ENCODE peak calls at places on chromosomes 2 and 18, in seven cellular contexts. Z is bronchial epithelial cell, X is epithelial cell of esophagus, F is IMR-90, P is right lobe of liver, I is fibroblast of the aortic adventitia, O is left ventricle myocardium inferior. D is an unnamed sample.

GRCh38 chr2:218529990-218530389 is 38.2 kb downstream of the USP37 start:
- DNase-seq in Z (no peak), X (no peak), F (no peak), P (no peak), I (no peak), O (no peak), D (no peak)

GRCh38 chr2:14235667-14236066 is 396.9 kb upstream of the LRATD1 start:
- DNase-seq in Z (no peak), X (no peak), F (no peak), P (no peak), I (no peak), O (no peak), D (no peak)

GRCh38 chr2:241894681-241895426 is 25.3 kb downstream of the RTP5 start:
- DNase-seq in Z (no peak), X (no peak), F (no peak), P (peak), I (no peak), O (no peak), D (no peak)

GRCh38 chr18:74399225-74399887 is 57.8 kb downstream of the DIPK1C start:
- DNase-seq in Z (no peak), X (no peak), F (no peak), P (no peak), I (no peak), O (peak), D (no peak)

GRCh38 chr18:3148930-3149535 is 70.7 kb downstream of the MYOM1 start:
- DNase-seq in Z (peak), X (peak), F (peak), P (no peak), I (no peak), O (no peak), D (no peak)

GRCh38 chr2:216348909-216349308 is 23.4 kb downstream of the MARCHF4 start:
- DNase-seq in Z (peak), X (peak), F (peak), P (no peak), I (peak), O (no peak), D (no peak)

GRCh38 chr2:47025969-47026610 is 110.5 kb upstream of the MCFD2 start:
- DNase-seq in Z (no peak), X (no peak), F (no peak), P (no peak), I (no peak), O (no peak), D (no peak)

GRCh38 chr2:105258835-105259350 is 17.4 kb downstream of the GPR45 start:
- DNase-seq in Z (no peak), X (no peak), F (no peak), P (no peak), I (no peak), O (no peak), D (no peak)

GRCh38 chr2:43605079-43605655 is 9.3 kb upstream of the THADA start:
- DNase-seq in Z (peak), X (peak), F (peak), P (no peak), I (peak), O (no peak), D (no peak)

GRCh38 chr2:222604749-222605515 is 51.0 kb downstream of the FARSB start:
- DNase-seq in Z (no peak), X (no peak), F (no peak), P (no peak), I (no peak), O (no peak), D (no peak)

GRCh38 chr2:37993135-37993534 is 68.0 kb downstream of the RMDN2 start:
- DNase-seq in Z (peak), X (peak), F (peak), P (no peak), I (peak), O (no peak), D (no peak)

GRCh38 chr18:24627644-24628315 is 167.3 kb downstream of the HRH4 start:
- DNase-seq in Z (peak), X (peak), F (peak), P (no peak), I (no peak), O (no peak), D (no peak)

GRCh38 chr18:42155024-42155423 is 200.0 kb downstream of the PIK3C3 start:
- DNase-seq in Z (no peak), X (no peak), F (no peak), P (no peak), I (no peak), O (no peak), D (no peak)

GRCh38 chr2:124542932-124543640 is 518.0 kb downstream of the CNTNAP5 start:
- DNase-seq in Z (no peak), X (no peak), F (no peak), P (no peak), I (no peak), O (peak), D (no peak)

GRCh38 chr2:1437537-1437936 is 24.3 kb downstream of the TPO start:
- DNase-seq in Z (no peak), X (no peak), F (no peak), P (no peak), I (no peak), O (no peak), D (no peak)

GRCh38 chr2:10785260-10785659 is 27.3 kb downstream of the PDIA6 start:
- DNase-seq in Z (no peak), X (no peak), F (no peak), P (no peak), I (no peak), O (no peak), D (no peak)

GRCh38 chr18:21141678-21142422 is 30.2 kb upstream of the ROCK1 start:
- DNase-seq in Z (no peak), X (no peak), F (peak), P (no peak), I (peak), O (no peak), D (no peak)

GRCh38 chr2:76427447-76427846 is 716.7 kb upstream of the GCFC2 start:
- DNase-seq in Z (no peak), X (no peak), F (no peak), P (no peak), I (no peak), O (no peak), D (no peak)

GRCh38 chr2:573805-574392 is 103.3 kb downstream of the TMEM18 start:
- DNase-seq in Z (no peak), X (no peak), F (no peak), P (no peak), I (no peak), O (no peak), D (no peak)

GRCh38 chr2:188787002-188787660 is 187.0 kb upstream of the COL3A1 start:
- DNase-seq in Z (peak), X (peak), F (peak), P (no peak), I (peak), O (no peak), D (no peak)

GRCh38 chr2:200860092-200860795 is 4.2 kb downstream of the CLK1 start:
- DNase-seq in Z (peak), X (peak), F (no peak), P (no peak), I (peak), O (no peak), D (no peak)

GRCh38 chr2:32743480-32744236 is 115.8 kb downstream of the TTC27 start:
- DNase-seq in Z (peak), X (no peak), F (peak), P (no peak), I (no peak), O (no peak), D (no peak)

GRCh38 chr2:65630643-65631042 is 198.2 kb upstream of the SPRED2 start:
- DNase-seq in Z (peak), X (peak), F (peak), P (no peak), I (peak), O (no peak), D (no peak)

GRCh38 chr2:191582355-191582754 is 95.6 kb upstream of the NABP1 start:
- DNase-seq in Z (peak), X (peak), F (peak), P (no peak), I (peak), O (no peak), D (peak)

GRCh38 chr2:201820385-201821007 is 14.2 kb downstream of the CDK15 start:
- DNase-seq in Z (no peak), X (no peak), F (peak), P (no peak), I (no peak), O (no peak), D (no peak)

GRCh38 chr2:1546023-1546591 is 132.8 kb downstream of the TPO start:
- DNase-seq in Z (peak), X (peak), F (peak), P (no peak), I (peak), O (no peak), D (no peak)

GRCh38 chr2:1052671-1053270 is 102.1 kb downstream of the SNTG2 start:
- DNase-seq in Z (no peak), X (no peak), F (peak), P (no peak), I (peak), O (no peak), D (no peak)

GRCh38 chr2:42859801-42860200 is 67.4 kb upstream of the HAAO start:
- DNase-seq in Z (peak), X (peak), F (no peak), P (no peak), I (peak), O (no peak), D (no peak)

GRCh38 chr2:129740504-129740903 is 239.0 kb upstream of the RAB6C start:
- DNase-seq in Z (peak), X (no peak), F (no peak), P (no peak), I (no peak), O (no peak), D (no peak)

GRCh38 chr18:41881285-41881684 is 73.7 kb upstream of the PIK3C3 start:
- DNase-seq in Z (peak), X (peak), F (peak), P (no peak), I (peak), O (no peak), D (no peak)

GRCh38 chr2:182330451-182331325 is 96.1 kb downstream of the PDE1A start:
- DNase-seq in Z (no peak), X (peak), F (peak), P (no peak), I (peak), O (no peak), D (no peak)

DNA sequence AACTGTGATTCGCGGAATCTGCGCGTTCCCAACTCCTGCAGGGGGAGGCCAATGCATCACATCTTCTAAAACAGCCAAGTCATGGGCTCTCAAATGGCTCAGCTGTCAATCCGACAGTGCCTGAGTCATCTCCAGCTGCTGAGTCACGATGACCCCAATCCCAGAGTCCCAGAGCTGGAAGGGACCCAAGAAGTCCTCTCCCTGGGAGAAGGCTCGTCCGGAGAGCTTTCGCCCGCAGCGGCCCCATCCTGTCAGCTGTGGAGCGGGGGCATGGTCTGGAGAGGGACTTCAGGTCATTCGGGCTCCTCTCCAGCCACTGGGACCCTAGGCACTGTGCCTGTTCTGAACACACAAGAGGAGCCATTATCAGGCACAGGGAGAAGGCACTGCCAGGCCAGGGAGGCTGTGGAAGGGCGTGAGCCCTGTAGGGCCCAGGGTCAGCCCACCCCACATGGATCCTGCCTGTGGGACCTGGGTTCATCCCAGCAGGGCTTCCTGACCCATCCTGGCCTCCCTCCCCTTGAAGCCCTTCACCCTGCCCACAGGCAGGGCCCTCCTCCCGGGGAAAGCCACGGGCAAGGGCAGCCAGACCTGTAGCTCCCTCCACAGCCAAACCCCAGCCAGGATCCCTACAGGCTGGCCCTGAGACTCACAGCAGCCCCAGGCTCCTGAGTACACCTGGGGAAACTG is 47.6 kb upstream of the GPC1 start:
- DNase-seq in Z (peak), X (peak), F (peak), P (no peak), I (peak), O (peak), D (peak)
- TF ChIP-seq CTCF in Z (no peak), X (no peak), F (no peak), P (no peak), I (peak), O (no peak), D (no peak)

GRCh38 chr18:58966704-58967103 is 102.0 kb downstream of the ZNF532 start:
- DNase-seq in Z (no peak), X (no peak), F (peak), P (no peak), I (no peak), O (no peak), D (no peak)
- H3K4me3 ChIP-seq in Z (no peak), X (no peak), F (no peak), P (no peak), I (no peak), O (no peak), D (no peak)

GRCh38 chr2:99201959-99202678 is 21.1 kb downstream of the MRPL30 start:
- DNase-seq in Z (no peak), X (no peak), F (no peak), P (no peak), I (no peak), O (no peak), D (no peak)
- TF ChIP-seq CTCF in Z (no peak), X (peak), F (no peak), P (no peak), I (peak), O (no peak), D (peak)

GRCh38 chr18:13173573-13173972 is 45.0 kb upstream of the LDLRAD4 start:
- DNase-seq in Z (no peak), X (no peak), F (no peak), P (no peak), I (no peak), O (no peak), D (no peak)
- H3K4me3 ChIP-seq in Z (no peak), X (no peak), F (no peak), P (no peak), I (no peak), O (no peak), D (no peak)

GRCh38 chr18:476368-476767 is 24.1 kb downstream of the COLEC12 start:
- DNase-seq in Z (no peak), X (no peak), F (no peak), P (no peak), I (no peak), O (no peak), D (no peak)

GRCh38 chr18:478679-479078 is 21.8 kb downstream of the COLEC12 start:
- DNase-seq in Z (no peak), X (no peak), F (peak), P (no peak), I (peak), O (no peak), D (no peak)

GRCh38 chr18:475202-475624 is 25.3 kb downstream of the COLEC12 start:
- DNase-seq in Z (no peak), X (no peak), F (peak), P (no peak), I (peak), O (no peak), D (peak)

GRCh38 chr18:474416-474815 is 26.1 kb downstream of the COLEC12 start:
- DNase-seq in Z (no peak), X (no peak), F (no peak), P (no peak), I (peak), O (no peak), D (no peak)

GRCh38 chr18:477565-477964 is 22.9 kb downstream of the COLEC12 start:
- DNase-seq in Z (no peak), X (peak), F (no peak), P (no peak), I (no peak), O (no peak), D (no peak)
- TF ChIP-seq CTCF in Z (peak), X (peak), F (no peak), P (peak), I (peak), O (peak), D (peak)

DNA sequence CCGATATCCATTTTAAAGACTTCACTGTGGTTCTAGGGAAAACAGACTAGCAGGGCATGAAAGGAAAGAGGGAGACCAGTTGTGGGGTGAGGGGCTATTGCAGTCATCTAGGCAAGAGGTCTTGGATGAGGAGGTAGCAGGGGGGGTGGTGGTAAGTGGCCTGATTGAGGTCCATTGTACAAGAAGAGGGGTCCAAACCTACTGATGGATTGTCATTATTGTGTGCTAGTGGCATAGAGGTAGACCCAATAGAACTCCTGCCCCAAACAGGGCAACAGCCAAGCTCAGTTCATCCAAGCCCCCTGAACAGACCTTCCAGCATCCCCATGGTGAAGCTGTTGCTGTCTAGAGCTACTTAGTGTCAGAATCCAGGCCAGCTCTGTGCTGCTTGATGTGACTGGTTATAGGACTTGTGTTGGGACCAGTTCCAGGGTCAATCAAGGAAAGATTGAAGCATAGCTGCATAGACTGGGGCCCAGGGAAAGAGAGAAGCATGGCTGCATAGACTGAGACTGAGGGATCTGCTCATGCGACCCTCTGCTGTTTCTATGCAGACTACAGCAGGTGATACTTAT is 7.0 kb downstream of the ASAP2 start:
- DNase-seq in Z (no peak), X (no peak), F (no peak), P (no peak), I (no peak), O (no peak), D (no peak)
- H3K4me3 ChIP-seq in Z (no peak), X (no peak), F (no peak), P (no peak), I (no peak), O (no peak), D (no peak)

DNA sequence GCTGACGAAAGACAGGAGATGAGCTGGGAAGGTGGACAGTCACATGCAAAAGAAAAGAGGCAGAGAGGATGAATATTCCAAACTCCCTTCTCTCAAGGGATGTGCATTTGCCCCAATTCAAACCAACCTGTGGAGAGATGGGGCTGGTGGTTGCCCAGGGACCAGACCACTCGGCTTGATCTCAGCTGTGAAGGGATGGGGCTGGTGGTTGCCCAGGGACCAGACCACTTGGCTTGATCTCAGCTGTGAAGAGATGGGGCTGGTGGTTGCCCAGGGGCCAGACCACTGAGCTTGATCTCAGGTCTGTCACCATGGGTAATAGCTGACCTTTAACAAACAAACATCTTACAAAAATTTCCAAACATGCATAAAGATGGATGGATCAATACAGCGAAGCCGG is 42.5 kb upstream of the SALL3 start:
- DNase-seq in Z (no peak), X (no peak), F (no peak), P (no peak), I (no peak), O (no peak), D (no peak)
- TF ChIP-seq CTCF in Z (no peak), X (no peak), F (no peak), P (no peak), I (no peak), O (no peak), D (no peak)

D was measured in epithelial cell of proximal tubule.